ENCODE peak calls at places on chromosomes 6 and 20, in nine cellular contexts. P is stomach, N is hepatocyte, J is OCI-LY7, S is lower lobe of right lung, G is neuronal stem cell, K is A549, A is cardiac muscle cell, M is brain microvascular endothelial cell. X is an unnamed sample.

GRCh38 chr6:88972504-88973423 is 9.3 kb upstream of the RNGTT start:
- DNase-seq in P (no peak), N (no peak), J (no peak), S (no peak), G (no peak), K (no peak), A (no peak), M (no peak), X (no peak)

GRCh38 chr20:39165099-39165498 is 203.0 kb downstream of the DHX35 start:
- DNase-seq in P (no peak), N (no peak), J (no peak), S (no peak), G (no peak), K (no peak), A (no peak), M (no peak), X (no peak)

GRCh38 chr20:40744494-40745175 is 55.6 kb upstream of the MAFB start:
- DNase-seq in P (no peak), N (no peak), J (peak), S (no peak), G (no peak), K (no peak), A (no peak), M (no peak), X (no peak)

GRCh38 chr6:131861356-131861755 is 53.5 kb downstream of the ENPP1 start:
- DNase-seq in P (no peak), N (no peak), J (no peak), S (no peak), G (no peak), K (no peak), A (peak), M (peak), X (no peak)

GRCh38 chr20:2738734-2739398 is 46.3 kb downstream of the EBF4 start:
- DNase-seq in P (no peak), N (no peak), J (no peak), S (no peak), G (no peak), K (no peak), A (no peak), M (no peak), X (no peak)

GRCh38 chr6:36946526-36946925 is 8.0 kb upstream of the PI16 start:
- DNase-seq in P (no peak), N (no peak), J (no peak), S (no peak), G (no peak), K (no peak), A (no peak), M (no peak), X (no peak)

GRCh38 chr6:12991435-12991834 is 274.9 kb downstream of the PHACTR1 start:
- DNase-seq in P (no peak), N (no peak), J (no peak), S (no peak), G (no peak), K (no peak), A (no peak), M (no peak), X (no peak)

GRCh38 chr6:89612121-89612520 is 26.4 kb downstream of the LYRM2 start:
- DNase-seq in P (no peak), N (no peak), J (no peak), S (no peak), G (no peak), K (no peak), A (no peak), M (no peak), X (no peak)

GRCh38 chr20:47274449-47275108 is 81.9 kb downstream of the ZMYND8 start:
- DNase-seq in P (no peak), N (peak), J (no peak), S (no peak), G (no peak), K (peak), A (peak), M (peak), X (no peak)

GRCh38 chr20:62323980-62324906 is 21.4 kb downstream of the ADRM1 start:
- DNase-seq in P (no peak), N (no peak), J (no peak), S (no peak), G (no peak), K (no peak), A (no peak), M (no peak), X (no peak)

GRCh38 chr6:57040011-57040410 is 6.5 kb upstream of the KIAA1586 start:
- DNase-seq in P (no peak), N (no peak), J (peak), S (no peak), G (no peak), K (peak), A (no peak), M (no peak), X (peak)

GRCh38 chr6:17589402-17590116 is 10.5 kb upstream of the FAM8A1 start:
- DNase-seq in P (no peak), N (peak), J (no peak), S (no peak), G (no peak), K (peak), A (peak), M (peak), X (no peak)

GRCh38 chr6:134622382-134623173 is 304.7 kb upstream of the SGK1 start:
- DNase-seq in P (no peak), N (no peak), J (no peak), S (no peak), G (no peak), K (no peak), A (no peak), M (no peak), X (peak)

GRCh38 chr6:44593539-44593944 is 206.0 kb downstream of the CDC5L start:
- DNase-seq in P (peak), N (peak), J (peak), S (no peak), G (peak), K (peak), A (peak), M (peak), X (peak)

GRCh38 chr20:60572991-60573390 is 614.8 kb downstream of the CDH26 start:
- DNase-seq in P (no peak), N (no peak), J (no peak), S (no peak), G (no peak), K (no peak), A (no peak), M (no peak), X (no peak)

GRCh38 chr20:1345030-1345755 is 16.3 kb upstream of the SDCBP2 start:
- DNase-seq in P (no peak), N (no peak), J (no peak), S (no peak), G (no peak), K (no peak), A (no peak), M (no peak), X (no peak)

GRCh38 chr20:62837790-62838458 is 21.1 kb downstream of the COL9A3 start:
- DNase-seq in P (peak), N (peak), J (no peak), S (peak), G (no peak), K (no peak), A (no peak), M (no peak), X (no peak)

DNA sequence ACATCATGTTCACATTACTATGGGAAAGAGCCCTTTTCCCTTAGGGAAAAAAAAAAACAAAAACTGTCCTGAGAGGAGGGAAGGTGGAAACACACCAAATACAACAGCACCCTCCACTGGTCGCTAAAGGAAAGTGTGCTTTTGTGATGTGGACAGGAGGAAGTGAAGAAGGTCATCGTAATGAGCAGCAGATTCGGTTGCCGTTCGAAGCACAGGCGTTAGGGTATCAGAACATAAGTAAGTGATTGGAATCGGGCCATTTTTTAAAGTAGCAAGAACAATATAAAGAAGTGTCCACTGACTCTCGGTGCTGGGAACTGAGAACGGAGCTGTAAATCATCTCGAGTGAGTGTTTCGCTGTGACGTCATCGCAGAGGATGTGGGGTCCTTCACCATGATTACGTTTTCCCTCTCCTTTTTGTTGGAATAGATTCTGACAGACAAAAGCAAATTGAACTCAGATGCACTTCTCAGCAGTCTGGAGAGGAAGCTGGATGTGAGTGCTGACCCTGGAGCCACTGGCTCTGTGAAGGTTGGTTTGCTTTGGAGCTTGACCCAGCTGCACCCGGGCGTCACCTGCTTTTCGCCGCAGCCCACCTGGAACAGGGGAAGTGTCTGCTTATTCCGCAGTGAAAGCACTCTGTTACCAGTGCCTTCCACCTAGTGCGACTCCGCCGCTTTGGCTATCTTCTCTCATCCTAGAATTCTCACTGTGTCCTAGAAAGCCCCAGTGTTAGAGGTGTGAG is 203.6 kb upstream of the GMDS start:
- DNase-seq in P (peak), N (peak), J (peak), S (no peak), G (peak), K (peak), A (peak), M (peak), X (peak)
- H3K4me3 ChIP-seq in P (peak), N (no peak), J (no peak), S (peak), G (peak), K (peak), A (peak), M (peak), X (no peak)

GRCh38 chr20:36528875-36529425 is 12.4 kb upstream of the MYL9 start:
- DNase-seq in P (no peak), N (no peak), J (no peak), S (no peak), G (no peak), K (no peak), A (no peak), M (no peak), X (no peak)
- H3K27ac ChIP-seq in P (no peak), N (no peak), J (no peak), S (no peak), G (no peak), K (no peak), A (peak), M (no peak), X (no peak)

DNA sequence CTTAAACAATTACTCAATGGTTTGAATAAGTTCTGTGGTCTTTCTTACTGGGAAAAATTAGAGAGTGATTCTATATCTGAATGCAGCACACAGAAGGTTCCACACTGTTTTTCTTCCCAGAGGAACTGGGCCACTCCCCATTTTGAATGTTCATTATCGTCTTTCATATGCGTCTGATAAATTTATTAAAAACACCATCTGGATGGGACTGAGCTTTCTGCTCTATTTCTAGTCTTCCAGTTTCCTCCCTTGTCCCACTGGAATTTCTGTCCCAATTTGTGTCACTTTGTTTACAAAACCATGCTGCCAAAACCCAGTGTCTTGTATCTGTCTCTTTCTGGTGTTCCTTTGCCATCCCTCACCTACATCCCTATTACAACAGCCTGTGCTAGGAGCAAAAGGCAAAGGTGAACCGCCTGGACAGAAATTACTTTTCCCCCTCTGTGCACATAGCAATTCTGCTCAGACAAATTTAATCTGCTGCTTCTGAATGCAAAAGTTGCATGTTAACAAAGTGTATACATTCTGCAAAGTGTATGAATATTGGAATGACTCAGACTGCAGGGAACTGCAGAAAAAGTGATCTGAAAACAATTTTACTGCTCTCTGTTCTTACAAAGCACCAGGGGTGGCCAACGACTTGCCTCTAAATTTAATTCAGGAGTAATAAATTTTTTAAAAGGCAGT is 333.6 kb downstream of the BTBD9 start:
- DNase-seq in P (no peak), N (no peak), J (no peak), S (no peak), G (no peak), K (no peak), A (no peak), M (no peak), X (no peak)
- H3K4me3 ChIP-seq in P (no peak), N (no peak), J (no peak), S (no peak), G (no peak), K (no peak), A (no peak), M (no peak), X (no peak)

DNA sequence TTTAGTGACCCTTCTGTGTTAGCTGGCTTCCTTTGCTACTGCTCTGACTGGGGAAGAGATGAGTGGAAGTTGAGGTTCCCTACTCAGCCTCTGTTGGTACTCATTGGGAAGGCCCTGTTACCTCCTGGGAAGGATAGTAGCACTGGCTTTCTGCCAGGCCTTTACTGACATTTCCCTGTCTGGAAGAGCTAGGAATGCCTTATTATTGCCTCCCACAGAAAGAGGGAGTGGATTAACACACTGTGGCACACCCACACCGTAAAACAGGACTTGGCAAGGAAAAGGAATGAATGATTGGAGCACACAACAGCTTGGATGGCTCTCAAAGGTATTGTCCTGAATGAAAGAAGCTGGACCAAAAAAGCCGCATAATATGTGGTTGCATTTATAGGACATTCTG is 12.2 kb downstream of the ZNF831 start:
- DNase-seq in P (no peak), N (no peak), J (no peak), S (no peak), G (no peak), K (no peak), A (no peak), M (no peak), X (no peak)
- H3K27ac ChIP-seq in P (no peak), N (no peak), J (no peak), S (no peak), G (no peak), K (no peak), A (no peak), M (no peak), X (no peak)

GRCh38 chr6:116254297-116254724 is 436 bp upstream of the TSPYL4 start:
- DNase-seq in P (no peak), N (no peak), J (no peak), S (no peak), G (no peak), K (no peak), A (no peak), M (no peak), X (no peak)

GRCh38 chr6:116248577-116248976 is 5.3 kb downstream of the TSPYL4 start:
- DNase-seq in P (no peak), N (no peak), J (no peak), S (no peak), G (no peak), K (no peak), A (no peak), M (no peak), X (no peak)

GRCh38 chr6:116253188-116253504 is 729 bp downstream of the TSPYL4 start:
- DNase-seq in P (no peak), N (no peak), J (no peak), S (no peak), G (no peak), K (no peak), A (no peak), M (no peak), X (no peak)

GRCh38 chr6:116253505-116254296 is at the start of gene TSPYL4:
- DNase-seq in P (peak), N (peak), J (peak), S (peak), G (peak), K (peak), A (peak), M (peak), X (peak)

DNA sequence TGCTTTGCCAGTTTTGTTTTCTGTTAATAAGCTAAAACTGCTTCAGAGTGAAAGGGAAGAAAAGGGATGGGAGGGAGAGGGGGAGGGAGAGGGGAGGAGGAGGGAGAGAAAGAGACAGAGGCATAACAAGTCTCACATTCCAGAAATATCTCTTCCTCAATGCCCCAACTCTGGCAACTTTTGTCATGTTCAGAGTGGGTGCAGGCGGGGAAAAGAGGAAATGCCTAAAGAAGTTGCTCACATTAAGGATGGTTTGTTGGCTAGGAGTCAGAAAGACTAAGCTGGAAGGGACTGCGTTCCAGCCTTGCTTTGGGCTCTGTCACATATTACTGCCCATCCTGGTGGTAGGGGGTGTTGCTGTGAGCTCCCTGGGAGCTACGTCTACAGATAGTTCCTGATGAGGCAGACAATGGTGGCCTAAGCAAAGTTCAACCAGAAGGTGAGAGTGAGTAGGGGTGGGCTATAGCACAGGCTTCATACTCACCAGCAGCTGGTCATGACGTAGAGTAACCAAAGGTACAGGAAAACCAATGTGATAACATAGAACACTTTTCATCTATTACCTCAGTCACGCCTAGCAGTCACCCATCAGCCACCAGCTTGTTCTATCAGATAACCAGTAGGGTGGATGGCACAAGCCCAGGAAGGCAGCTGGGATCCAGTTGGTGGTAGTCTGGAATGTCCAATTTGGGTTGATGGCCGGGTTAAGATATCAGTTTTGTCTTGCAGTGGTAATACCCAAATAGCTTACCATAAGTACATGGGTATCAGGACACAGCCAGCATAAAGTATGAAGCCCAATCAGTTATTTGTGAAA is 2.1 kb downstream of the TSPYL4 start:
- DNase-seq in P (no peak), N (no peak), J (no peak), S (no peak), G (no peak), K (no peak), A (peak), M (peak), X (no peak)
- H3K4me3 ChIP-seq in P (peak), N (no peak), J (peak), S (no peak), G (no peak), K (no peak), A (peak), M (peak), X (no peak)

GRCh38 chr6:49698538-49699205 is 14.7 kb downstream of the CRISP2 start:
- DNase-seq in P (no peak), N (no peak), J (no peak), S (no peak), G (no peak), K (no peak), A (no peak), M (no peak), X (no peak)
- H3K27ac ChIP-seq in P (no peak), N (no peak), J (no peak), S (no peak), G (no peak), K (no peak), A (no peak), M (no peak), X (no peak)

GRCh38 chr6:148538251-148539190 is 195.9 kb downstream of the SASH1 start:
- DNase-seq in P (no peak), N (no peak), J (no peak), S (no peak), G (no peak), K (no peak), A (peak), M (no peak), X (no peak)
- H3K4me3 ChIP-seq in P (no peak), N (no peak), J (no peak), S (no peak), G (no peak), K (no peak), A (no peak), M (no peak), X (no peak)

GRCh38 chr6:163707385-163708355 is 293.2 kb downstream of the QKI start:
- DNase-seq in P (no peak), N (no peak), J (peak), S (no peak), G (no peak), K (no peak), A (no peak), M (no peak), X (no peak)

GRCh38 chr6:163706688-163707087 is 292.2 kb downstream of the QKI start:
- DNase-seq in P (no peak), N (no peak), J (no peak), S (no peak), G (no peak), K (no peak), A (no peak), M (no peak), X (no peak)

GRCh38 chr6:163705923-163706322 is 291.4 kb downstream of the QKI start:
- DNase-seq in P (no peak), N (no peak), J (peak), S (no peak), G (no peak), K (no peak), A (no peak), M (no peak), X (no peak)

GRCh38 chr6:163701761-163702160 is 287.2 kb downstream of the QKI start:
- DNase-seq in P (no peak), N (no peak), J (no peak), S (no peak), G (no peak), K (no peak), A (no peak), M (no peak), X (no peak)

DNA sequence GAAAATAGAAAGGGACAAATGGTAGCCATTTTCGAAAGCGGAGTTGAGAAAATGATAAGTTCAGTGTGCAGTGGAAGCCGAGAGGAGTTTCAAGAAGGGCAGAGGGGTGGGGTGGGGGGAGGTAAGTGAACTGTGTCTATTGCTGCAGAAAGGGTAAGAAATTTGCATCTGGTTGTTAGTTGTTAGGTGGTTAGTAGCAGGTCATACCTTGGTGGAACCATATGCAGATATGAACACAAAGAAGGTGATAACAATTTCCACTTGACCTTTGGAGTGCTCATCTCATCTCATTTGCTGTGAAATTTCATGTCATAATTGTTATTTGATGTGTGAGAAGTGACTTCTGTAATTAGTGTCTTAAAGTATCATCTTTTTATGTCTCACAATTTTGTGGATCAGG is 288.2 kb downstream of the QKI start:
- DNase-seq in P (no peak), N (no peak), J (no peak), S (no peak), G (no peak), K (no peak), A (no peak), M (no peak), X (no peak)
- H3K27ac ChIP-seq in P (no peak), N (no peak), J (no peak), S (no peak), G (no peak), K (no peak), A (no peak), M (no peak), X (no peak)

GRCh38 chr6:31307669-31308049 is 35.8 kb upstream of the HLA-C start:
- DNase-seq in P (no peak), N (no peak), J (no peak), S (no peak), G (no peak), K (no peak), A (no peak), M (no peak), X (no peak)

GRCh38 chr6:31304683-31305082 is 32.8 kb upstream of the HLA-C start:
- DNase-seq in P (no peak), N (no peak), J (no peak), S (no peak), G (no peak), K (no peak), A (no peak), M (no peak), X (no peak)

GRCh38 chr6:31305674-31306219 is 33.9 kb upstream of the HLA-C start:
- DNase-seq in P (no peak), N (no peak), J (no peak), S (no peak), G (no peak), K (no peak), A (no peak), M (no peak), X (no peak)

GRCh38 chr6:31308845-31309175 is 36.9 kb upstream of the HLA-C start:
- DNase-seq in P (no peak), N (no peak), J (no peak), S (no peak), G (no peak), K (no peak), A (no peak), M (no peak), X (no peak)

GRCh38 chr6:31308050-31308844 is 36.4 kb upstream of the HLA-C start:
- DNase-seq in P (peak), N (peak), J (peak), S (peak), G (no peak), K (peak), A (no peak), M (no peak), X (no peak)
- H3K4me3 ChIP-seq in P (peak), N (no peak), J (no peak), S (peak), G (peak), K (peak), A (no peak), M (no peak), X (no peak)